ENCODE peak calls at places on chromosome 19, in four cellular contexts. H, J, S and P are unnamed samples.

GRCh38 chr19:5567360-5567970 is at the start of gene TINCR:
- DNase-seq in H (no peak), S (no peak), J (no peak), P (no peak)

GRCh38 chr19:2723747-2724146 is 2.6 kb upstream of the DIRAS1 start:
- DNase-seq in H (no peak), S (no peak), J (no peak), P (no peak)

GRCh38 chr19:15986694-15987093 is 37.9 kb downstream of the OR10H4 start:
- DNase-seq in S (no peak), H (no peak), J (no peak), P (no peak)

GRCh38 chr19:45443462-45444317 is 20.0 kb upstream of the ERCC1 start:
- DNase-seq in S (peak; percentile 95), H (peak; percentile 83), J (peak; percentile 90), P (no peak)

GRCh38 chr19:10339380-10339960 is at the start of gene ICAM3:
- DNase-seq in J (no peak), S (peak; percentile 49), H (no peak), P (no peak)

GRCh38 chr19:1027953-1028902 is 1.8 kb downstream of the CNN2 start:
- DNase-seq in H (peak; percentile 83), S (peak; percentile 76), J (no peak), P (peak; percentile 87)

GRCh38 chr19:51127032-51127431 is 2.3 kb downstream of the SIGLEC9 start:
- DNase-seq in H (no peak), J (no peak), S (no peak), P (no peak)

GRCh38 chr19:18122860-18123795 is 25.6 kb downstream of the MAST3 start:
- DNase-seq in H (no peak), S (no peak), J (no peak), P (no peak)

GRCh38 chr19:45780448-45781281 is 1.6 kb downstream of the DMPK start:
- DNase-seq in J (no peak), S (no peak), H (no peak), P (no peak)

GRCh38 chr19:5170329-5170745 is 170.3 kb downstream of the PTPRS start:
- DNase-seq in J (no peak), H (no peak), S (peak; percentile 36), P (no peak)

GRCh38 chr19:21256722-21257121 is 72.5 kb downstream of the ZNF708 start:
- DNase-seq in H (no peak), J (peak; percentile 25), S (no peak), P (peak; percentile 68)

GRCh38 chr19:19068659-19069509 is 5.1 kb downstream of the SLC25A42 start:
- DNase-seq in H (no peak), J (no peak), S (no peak), P (no peak)

GRCh38 chr19:41785653-41786052 is 10.7 kb upstream of the CEACAM3 start:
- DNase-seq in H (no peak), S (peak; percentile 79), J (peak; percentile 93), P (peak; percentile 64)

GRCh38 chr19:3855321-3855720 is 13.5 kb downstream of the ZFR2 start:
- DNase-seq in S (no peak), H (no peak), J (no peak), P (no peak)

GRCh38 chr19:47719047-47719885 is 6.0 kb downstream of the EHD2 start:
- DNase-seq in H (peak; percentile 95), S (peak; percentile 75), J (no peak), P (no peak)

GRCh38 chr19:3360494-3361383 is 5.6 kb upstream of the NFIC start:
- DNase-seq in S (no peak), H (no peak), J (no peak), P (no peak)